ENCODE peak calls at places on chromosomes 3 and 15, in ten cellular contexts. One of them, this sample, is unnamed.

GRCh38 chr3:191070201-191070600 is 128.8 kb upstream of the OSTN start:
- DNase-seq in mesothelial cell of epicardium: no peak
- DNase-seq in endothelial cell: no peak
- DNase-seq in AG09309: peak; percentile 68
- DNase-seq in foreskin fibroblast: peak; percentile 75
- DNase-seq in lower leg skin: no peak
- DNase-seq in nephron progenitor cell: no peak
- DNase-seq in mucosa of descending colon: no peak
- DNase-seq in activated B cell treated with CpG ODN at 0.5 μM for 24 hours: no peak
- DNase-seq in keratinocyte: peak; percentile 65
- DNase-seq in this sample: no peak

GRCh38 chr3:185046623-185047022 is 106.2 kb downstream of the C3orf70 start:
- DNase-seq in mesothelial cell of epicardium: no peak
- DNase-seq in endothelial cell: no peak
- DNase-seq in AG09309: no peak
- DNase-seq in foreskin fibroblast: no peak
- DNase-seq in lower leg skin: no peak
- DNase-seq in nephron progenitor cell: no peak
- DNase-seq in mucosa of descending colon: no peak
- DNase-seq in activated B cell treated with CpG ODN at 0.5 μM for 24 hours: no peak
- DNase-seq in keratinocyte: no peak
- DNase-seq in this sample: no peak

GRCh38 chr15:91124155-91124554 is 24.1 kb downstream of the SV2B start:
- DNase-seq in mesothelial cell of epicardium: no peak
- DNase-seq in endothelial cell: no peak
- DNase-seq in AG09309: no peak
- DNase-seq in foreskin fibroblast: no peak
- DNase-seq in lower leg skin: peak; percentile 21
- DNase-seq in nephron progenitor cell: no peak
- DNase-seq in mucosa of descending colon: no peak
- DNase-seq in activated B cell treated with CpG ODN at 0.5 μM for 24 hours: no peak
- DNase-seq in keratinocyte: no peak
- DNase-seq in this sample: no peak

GRCh38 chr3:67529337-67529736 is 125.1 kb downstream of the SUCLG2 start:
- DNase-seq in mesothelial cell of epicardium: no peak
- DNase-seq in endothelial cell: no peak
- DNase-seq in AG09309: no peak
- DNase-seq in foreskin fibroblast: peak; percentile 8
- DNase-seq in lower leg skin: no peak
- DNase-seq in nephron progenitor cell: no peak
- DNase-seq in mucosa of descending colon: no peak
- DNase-seq in activated B cell treated with CpG ODN at 0.5 μM for 24 hours: no peak
- DNase-seq in keratinocyte: no peak
- DNase-seq in this sample: no peak

GRCh38 chr3:41259449-41260062 is 60.3 kb downstream of the CTNNB1 start:
- DNase-seq in mesothelial cell of epicardium: no peak
- DNase-seq in endothelial cell: no peak
- DNase-seq in AG09309: no peak
- DNase-seq in foreskin fibroblast: peak; percentile 72
- DNase-seq in lower leg skin: no peak
- DNase-seq in nephron progenitor cell: no peak
- DNase-seq in mucosa of descending colon: no peak
- DNase-seq in activated B cell treated with CpG ODN at 0.5 μM for 24 hours: no peak
- DNase-seq in keratinocyte: no peak
- DNase-seq in this sample: no peak

GRCh38 chr3:100650651-100651611 is 41.5 kb downstream of the ADGRG7 start:
- DNase-seq in mesothelial cell of epicardium: no peak
- DNase-seq in endothelial cell: no peak
- DNase-seq in AG09309: peak; percentile 31
- DNase-seq in foreskin fibroblast: peak; percentile 76
- DNase-seq in lower leg skin: no peak
- DNase-seq in nephron progenitor cell: no peak
- DNase-seq in mucosa of descending colon: no peak
- DNase-seq in activated B cell treated with CpG ODN at 0.5 μM for 24 hours: no peak
- DNase-seq in keratinocyte: no peak
- DNase-seq in this sample: no peak

GRCh38 chr3:196968233-196969000 is at the start of gene PIGZ:
- DNase-seq in mesothelial cell of epicardium: no peak
- DNase-seq in endothelial cell: peak; percentile 47
- DNase-seq in AG09309: no peak
- DNase-seq in foreskin fibroblast: peak; percentile 78
- DNase-seq in lower leg skin: peak; percentile 85
- DNase-seq in nephron progenitor cell: peak; percentile 66
- DNase-seq in mucosa of descending colon: no peak
- DNase-seq in activated B cell treated with CpG ODN at 0.5 μM for 24 hours: peak; percentile 60
- DNase-seq in keratinocyte: no peak
- DNase-seq in this sample: no peak

GRCh38 chr3:100590114-100590839 is 19.1 kb upstream of the ADGRG7 start:
- DNase-seq in mesothelial cell of epicardium: no peak
- DNase-seq in endothelial cell: peak; percentile 64
- DNase-seq in AG09309: peak; percentile 47
- DNase-seq in foreskin fibroblast: peak; percentile 88
- DNase-seq in lower leg skin: no peak
- DNase-seq in nephron progenitor cell: peak; percentile 57
- DNase-seq in mucosa of descending colon: no peak
- DNase-seq in activated B cell treated with CpG ODN at 0.5 μM for 24 hours: no peak
- DNase-seq in keratinocyte: peak; percentile 35
- DNase-seq in this sample: no peak

GRCh38 chr15:75153084-75153483 is 48.6 kb upstream of the C15orf39 start:
- DNase-seq in mesothelial cell of epicardium: no peak
- DNase-seq in endothelial cell: no peak
- DNase-seq in AG09309: no peak
- DNase-seq in foreskin fibroblast: peak; percentile 27
- DNase-seq in lower leg skin: peak; percentile 76
- DNase-seq in nephron progenitor cell: no peak
- DNase-seq in mucosa of descending colon: no peak
- DNase-seq in activated B cell treated with CpG ODN at 0.5 μM for 24 hours: no peak
- DNase-seq in keratinocyte: no peak
- DNase-seq in this sample: no peak

GRCh38 chr15:40871749-40872617 is 2.1 kb downstream of the RHOV start:
- DNase-seq in mesothelial cell of epicardium: no peak
- DNase-seq in endothelial cell: no peak
- DNase-seq in AG09309: no peak
- DNase-seq in foreskin fibroblast: no peak
- DNase-seq in lower leg skin: no peak
- DNase-seq in nephron progenitor cell: no peak
- DNase-seq in mucosa of descending colon: peak; percentile 85
- DNase-seq in activated B cell treated with CpG ODN at 0.5 μM for 24 hours: no peak
- DNase-seq in keratinocyte: no peak
- DNase-seq in this sample: peak; percentile 9

GRCh38 chr15:86773766-86774165 is 694.1 kb downstream of the AGBL1 start:
- DNase-seq in mesothelial cell of epicardium: no peak
- DNase-seq in endothelial cell: no peak
- DNase-seq in AG09309: no peak
- DNase-seq in foreskin fibroblast: no peak
- DNase-seq in lower leg skin: no peak
- DNase-seq in nephron progenitor cell: no peak
- DNase-seq in mucosa of descending colon: no peak
- DNase-seq in activated B cell treated with CpG ODN at 0.5 μM for 24 hours: no peak
- DNase-seq in keratinocyte: no peak
- DNase-seq in this sample: no peak

GRCh38 chr3:88002448-88002847 is 56.4 kb downstream of the CGGBP1 start:
- DNase-seq in mesothelial cell of epicardium: no peak
- DNase-seq in endothelial cell: no peak
- DNase-seq in AG09309: no peak
- DNase-seq in foreskin fibroblast: no peak
- DNase-seq in lower leg skin: no peak
- DNase-seq in nephron progenitor cell: no peak
- DNase-seq in mucosa of descending colon: no peak
- DNase-seq in activated B cell treated with CpG ODN at 0.5 μM for 24 hours: no peak
- DNase-seq in keratinocyte: no peak
- DNase-seq in this sample: no peak

GRCh38 chr3:14451844-14452533 is 49.6 kb downstream of the SLC6A6 start:
- DNase-seq in mesothelial cell of epicardium: no peak
- DNase-seq in endothelial cell: no peak
- DNase-seq in AG09309: peak; percentile 73
- DNase-seq in foreskin fibroblast: peak; percentile 95
- DNase-seq in lower leg skin: peak; percentile 96
- DNase-seq in nephron progenitor cell: no peak
- DNase-seq in mucosa of descending colon: peak; percentile 75
- DNase-seq in activated B cell treated with CpG ODN at 0.5 μM for 24 hours: no peak
- DNase-seq in keratinocyte: peak; percentile 46
- DNase-seq in this sample: no peak

GRCh38 chr3:160973067-160973466 is 132.1 kb downstream of the B3GALNT1 start:
- DNase-seq in mesothelial cell of epicardium: no peak
- DNase-seq in endothelial cell: no peak
- DNase-seq in AG09309: no peak
- DNase-seq in foreskin fibroblast: no peak
- DNase-seq in lower leg skin: no peak
- DNase-seq in nephron progenitor cell: no peak
- DNase-seq in mucosa of descending colon: no peak
- DNase-seq in activated B cell treated with CpG ODN at 0.5 μM for 24 hours: no peak
- DNase-seq in keratinocyte: no peak
- DNase-seq in this sample: no peak

GRCh38 chr3:147113293-147114045 is 292.9 kb downstream of the ZIC4 start:
- DNase-seq in mesothelial cell of epicardium: no peak
- DNase-seq in endothelial cell: no peak
- DNase-seq in AG09309: peak; percentile 86
- DNase-seq in foreskin fibroblast: peak; percentile 88
- DNase-seq in lower leg skin: no peak
- DNase-seq in nephron progenitor cell: no peak
- DNase-seq in mucosa of descending colon: no peak
- DNase-seq in activated B cell treated with CpG ODN at 0.5 μM for 24 hours: no peak
- DNase-seq in keratinocyte: peak; percentile 4
- DNase-seq in this sample: no peak

GRCh38 chr3:163916596-163917560 is 1161.4 kb downstream of the SI start:
- DNase-seq in mesothelial cell of epicardium: no peak
- DNase-seq in endothelial cell: peak; percentile 20
- DNase-seq in AG09309: no peak
- DNase-seq in foreskin fibroblast: no peak
- DNase-seq in lower leg skin: no peak
- DNase-seq in nephron progenitor cell: no peak
- DNase-seq in mucosa of descending colon: no peak
- DNase-seq in activated B cell treated with CpG ODN at 0.5 μM for 24 hours: no peak
- DNase-seq in keratinocyte: no peak
- DNase-seq in this sample: no peak

GRCh38 chr3:81132995-81133394 is 628.5 kb downstream of the GBE1 start:
- DNase-seq in mesothelial cell of epicardium: no peak
- DNase-seq in endothelial cell: no peak
- DNase-seq in AG09309: no peak
- DNase-seq in foreskin fibroblast: no peak
- DNase-seq in lower leg skin: no peak
- DNase-seq in nephron progenitor cell: no peak
- DNase-seq in mucosa of descending colon: no peak
- DNase-seq in activated B cell treated with CpG ODN at 0.5 μM for 24 hours: no peak
- DNase-seq in keratinocyte: no peak
- DNase-seq in this sample: no peak

GRCh38 chr15:68372291-68372811 is 59.6 kb downstream of the ITGA11 start:
- DNase-seq in mesothelial cell of epicardium: no peak
- DNase-seq in endothelial cell: peak; percentile 45
- DNase-seq in AG09309: no peak
- DNase-seq in foreskin fibroblast: peak; percentile 42
- DNase-seq in lower leg skin: peak; percentile 67
- DNase-seq in nephron progenitor cell: peak; percentile 32
- DNase-seq in mucosa of descending colon: no peak
- DNase-seq in activated B cell treated with CpG ODN at 0.5 μM for 24 hours: no peak
- DNase-seq in keratinocyte: no peak
- DNase-seq in this sample: no peak
- TF ChIP-seq CTCF in mesothelial cell of epicardium: no peak
- TF ChIP-seq CTCF in endothelial cell: peak; percentile 19
- TF ChIP-seq CTCF in AG09309: peak; percentile 44
- TF ChIP-seq CTCF in foreskin fibroblast: peak; percentile 30
- TF ChIP-seq CTCF in lower leg skin: no peak
- TF ChIP-seq CTCF in nephron progenitor cell: peak; percentile 30
- TF ChIP-seq CTCF in mucosa of descending colon: no peak
- TF ChIP-seq CTCF in activated B cell treated with CpG ODN at 0.5 μM for 24 hours: no peak
- TF ChIP-seq CTCF in keratinocyte: peak; percentile 34
- TF ChIP-seq CTCF in this sample: no peak

DNA sequence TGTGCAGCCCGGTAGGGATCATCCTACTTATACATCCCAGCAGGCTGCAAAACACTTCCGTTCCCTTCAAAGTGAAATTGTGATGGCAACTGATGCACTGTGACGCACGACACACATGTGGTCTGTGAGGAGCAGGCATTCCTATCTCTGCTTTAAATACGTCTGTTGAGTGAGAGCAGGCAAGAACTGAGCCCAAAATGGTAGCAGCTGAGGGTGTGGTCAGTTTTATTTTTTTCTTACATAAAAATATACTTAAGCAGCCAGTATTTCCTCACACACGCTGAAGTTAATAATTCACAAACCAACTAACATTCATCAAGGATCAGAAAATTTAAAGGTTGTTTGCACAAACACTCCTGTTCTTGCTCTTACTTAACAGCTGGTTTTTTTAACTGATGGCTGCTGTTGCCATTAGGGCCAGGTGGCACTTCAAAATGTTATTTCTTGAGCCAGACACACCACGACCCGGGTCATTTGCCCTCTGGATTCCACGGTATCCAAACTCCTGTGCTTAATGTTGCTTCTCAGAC is 23.9 kb downstream of the LRIG1 start:
- DNase-seq in mesothelial cell of epicardium: no peak
- DNase-seq in endothelial cell: no peak
- DNase-seq in AG09309: no peak
- DNase-seq in foreskin fibroblast: no peak
- DNase-seq in lower leg skin: no peak
- DNase-seq in nephron progenitor cell: no peak
- DNase-seq in mucosa of descending colon: no peak
- DNase-seq in activated B cell treated with CpG ODN at 0.5 μM for 24 hours: no peak
- DNase-seq in keratinocyte: no peak
- DNase-seq in this sample: no peak
- TF ChIP-seq CTCF in mesothelial cell of epicardium: no peak
- TF ChIP-seq CTCF in endothelial cell: no peak
- TF ChIP-seq CTCF in AG09309: no peak
- TF ChIP-seq CTCF in foreskin fibroblast: no peak
- TF ChIP-seq CTCF in lower leg skin: no peak
- TF ChIP-seq CTCF in nephron progenitor cell: no peak
- TF ChIP-seq CTCF in mucosa of descending colon: no peak
- TF ChIP-seq CTCF in activated B cell treated with CpG ODN at 0.5 μM for 24 hours: no peak
- TF ChIP-seq CTCF in keratinocyte: no peak
- TF ChIP-seq CTCF in this sample: no peak

DNA sequence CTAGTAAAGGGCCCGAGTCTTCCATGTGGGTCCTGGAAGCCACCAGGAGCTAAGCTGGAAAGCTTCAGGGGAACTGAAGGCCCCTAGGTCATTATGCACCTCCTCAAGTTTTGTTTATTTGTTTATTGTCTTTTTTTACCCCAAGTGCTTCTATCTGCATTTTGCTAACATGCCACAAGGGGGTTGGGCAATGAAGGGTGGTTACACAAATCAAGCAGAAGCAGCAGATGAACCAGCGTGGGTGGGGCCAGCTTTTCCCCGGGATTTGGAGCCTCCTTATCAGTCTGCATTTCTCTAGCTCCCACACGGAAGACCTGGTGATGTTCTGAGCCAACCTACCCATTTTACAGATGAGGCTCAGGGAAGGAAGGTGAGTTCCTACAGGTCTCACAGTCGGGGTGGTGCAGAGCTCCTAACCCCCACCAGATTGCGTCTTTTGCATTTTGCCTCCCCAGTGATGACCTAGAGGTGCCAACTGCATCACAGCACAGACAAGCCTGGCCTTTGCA is 16.8 kb downstream of the TMC3 start:
- DNase-seq in mesothelial cell of epicardium: no peak
- DNase-seq in endothelial cell: no peak
- DNase-seq in AG09309: no peak
- DNase-seq in foreskin fibroblast: no peak
- DNase-seq in lower leg skin: no peak
- DNase-seq in nephron progenitor cell: no peak
- DNase-seq in mucosa of descending colon: no peak
- DNase-seq in activated B cell treated with CpG ODN at 0.5 μM for 24 hours: no peak
- DNase-seq in keratinocyte: no peak
- DNase-seq in this sample: no peak
- TF ChIP-seq CTCF in mesothelial cell of epicardium: no peak
- TF ChIP-seq CTCF in endothelial cell: no peak
- TF ChIP-seq CTCF in AG09309: no peak
- TF ChIP-seq CTCF in foreskin fibroblast: no peak
- TF ChIP-seq CTCF in lower leg skin: no peak
- TF ChIP-seq CTCF in nephron progenitor cell: no peak
- TF ChIP-seq CTCF in mucosa of descending colon: no peak
- TF ChIP-seq CTCF in activated B cell treated with CpG ODN at 0.5 μM for 24 hours: no peak
- TF ChIP-seq CTCF in keratinocyte: no peak
- TF ChIP-seq CTCF in this sample: no peak

GRCh38 chr15:99703603-99704443 is 29.4 kb downstream of the LYSMD4 start:
- DNase-seq in mesothelial cell of epicardium: no peak
- DNase-seq in endothelial cell: peak; percentile 33
- DNase-seq in AG09309: peak; percentile 78
- DNase-seq in foreskin fibroblast: peak; percentile 90
- DNase-seq in lower leg skin: no peak
- DNase-seq in nephron progenitor cell: no peak
- DNase-seq in mucosa of descending colon: no peak
- DNase-seq in activated B cell treated with CpG ODN at 0.5 μM for 24 hours: no peak
- DNase-seq in keratinocyte: peak; percentile 52
- DNase-seq in this sample: no peak
- TF ChIP-seq CTCF in mesothelial cell of epicardium: peak; percentile 57
- TF ChIP-seq CTCF in endothelial cell: peak; percentile 53
- TF ChIP-seq CTCF in AG09309: peak; percentile 63
- TF ChIP-seq CTCF in foreskin fibroblast: peak; percentile 51
- TF ChIP-seq CTCF in lower leg skin: no peak
- TF ChIP-seq CTCF in nephron progenitor cell: no peak
- TF ChIP-seq CTCF in mucosa of descending colon: no peak
- TF ChIP-seq CTCF in activated B cell treated with CpG ODN at 0.5 μM for 24 hours: no peak
- TF ChIP-seq CTCF in keratinocyte: peak; percentile 58
- TF ChIP-seq CTCF in this sample: peak; percentile 15

This sample was measured in D721Med.